ENCODE peak calls at places on chromosomes 12 and 14, in four cellular contexts. I is cardiac muscle cell, D is frontal cortex, Z is lung microvascular endothelial cell. Q is an unnamed sample.

GRCh38 chr14:106174206-106174605 is 647.8 kb downstream of the TMEM121 start:
- DNase-seq in I (no peak), D (no peak), Z (no peak), Q (no peak)

GRCh38 chr12:128047266-128048060 is 219.5 kb upstream of the TMEM132C start:
- DNase-seq in D (no peak), I (peak; percentile 79), Z (no peak), Q (no peak)

GRCh38 chr12:111175404-111175803 is 193.5 kb downstream of the PHETA1 start:
- DNase-seq in Z (no peak), I (no peak), D (no peak), Q (no peak)

GRCh38 chr12:94615284-94616216 is 34.8 kb downstream of the TMCC3 start:
- DNase-seq in I (peak; percentile 23), D (no peak), Z (peak; percentile 51), Q (peak; percentile 69)

GRCh38 chr12:32248594-32249140 is 142.0 kb downstream of the BICD1 start:
- DNase-seq in Z (no peak), D (no peak), I (no peak), Q (no peak)

GRCh38 chr14:85533821-85534271 is 3.9 kb downstream of the FLRT2 start:
- DNase-seq in I (peak; percentile 54), Z (peak; percentile 58), D (peak; percentile 36), Q (peak; percentile 24)

GRCh38 chr12:77795699-77796098 is 35.0 kb upstream of the NAV3 start:
- DNase-seq in I (no peak), Z (no peak), D (no peak), Q (no peak)

GRCh38 chr14:104306450-104307040 is 168.2 kb downstream of the KIF26A start:
- DNase-seq in Z (no peak), D (no peak), I (no peak), Q (no peak)

GRCh38 chr12:64699504-64700115 is 59.6 kb downstream of the GNS start:
- DNase-seq in D (no peak), Z (no peak), I (no peak), Q (no peak)

Q was measured in endothelial cell of umbilical vein.